ENCODE peak calls at places on chromosomes 2 and 18, in five cellular contexts. E is K562, M is H1, I is GM12878, K is HepG2. N is an unnamed sample.

GRCh38 chr18:62339106-62339988 is 14.2 kb downstream of the TNFRSF11A start:
- DNase-seq in E (no peak), M (no peak), I (no peak), K (no peak), N (no peak)

GRCh38 chr2:233369897-233370758 is 15.8 kb downstream of the DGKD start:
- DNase-seq in E (no peak), M (no peak), I (no peak), K (no peak), N (no peak)

GRCh38 chr2:137000790-137001189 is 235.4 kb downstream of the THSD7B start:
- DNase-seq in E (no peak), M (no peak), I (no peak), K (no peak), N (no peak)

GRCh38 chr2:9565436-9566153 is 10.0 kb upstream of the ADAM17 start:
- DNase-seq in E (no peak), M (no peak), I (no peak), K (no peak), N (no peak)

GRCh38 chr2:234949762-234950434 is 1.9 kb upstream of the SH3BP4 start:
- DNase-seq in E (no peak), M (no peak), I (no peak), K (peak), N (no peak)

GRCh38 chr2:60964651-60965513 is 52.6 kb upstream of the PEX13 start:
- DNase-seq in E (no peak), M (no peak), I (no peak), K (no peak), N (no peak)

GRCh38 chr2:160397530-160397865 is 96.1 kb downstream of the RBMS1 start:
- DNase-seq in E (no peak), M (no peak), I (no peak), K (no peak), N (no peak)

GRCh38 chr2:2870106-2870505 is 507.5 kb downstream of the EIPR1 start:
- DNase-seq in E (no peak), M (no peak), I (no peak), K (no peak), N (peak)

GRCh38 chr2:70641263-70641784 is 87.7 kb upstream of the TGFA start:
- DNase-seq in E (no peak), M (no peak), I (no peak), K (no peak), N (no peak)

GRCh38 chr2:22855081-22855480 is 529.9 kb upstream of the KLHL29 start:
- DNase-seq in E (no peak), M (no peak), I (no peak), K (peak), N (no peak)

GRCh38 chr2:240247868-240248820 is 107.7 kb upstream of the OTOS start:
- DNase-seq in E (no peak), M (no peak), I (no peak), K (no peak), N (peak)

GRCh38 chr2:42569116-42569711 is 782 bp downstream of the MTA3 start:
- DNase-seq in E (peak), M (no peak), I (no peak), K (peak), N (peak)

GRCh38 chr2:42964444-42965081 is 172.2 kb upstream of the HAAO start:
- DNase-seq in E (no peak), M (no peak), I (no peak), K (no peak), N (no peak)

GRCh38 chr2:26245810-26246209 is 1.1 kb downstream of the HADHB start:
- DNase-seq in E (no peak), M (no peak), I (peak), K (peak), N (no peak)

GRCh38 chr18:62850619-62851306 is 135.4 kb downstream of the PHLPP1 start:
- DNase-seq in E (peak), M (no peak), I (no peak), K (no peak), N (no peak)

GRCh38 chr18:830315-830901 is 18.4 kb upstream of the YES1 start:
- DNase-seq in E (peak), M (no peak), I (no peak), K (no peak), N (no peak)

GRCh38 chr2:1709335-1709605 is 35.0 kb downstream of the PXDN start:
- DNase-seq in E (no peak), M (no peak), I (no peak), K (no peak), N (no peak)

GRCh38 chr2:133825778-133826177 is 257.5 kb upstream of the NCKAP5 start:
- DNase-seq in E (no peak), M (no peak), I (no peak), K (no peak), N (no peak)

GRCh38 chr2:188145885-188146284 is 145.8 kb upstream of the GULP1 start:
- DNase-seq in E (no peak), M (no peak), I (no peak), K (no peak), N (no peak)

GRCh38 chr2:85216927-85217326 is 83.7 kb downstream of the TCF7L1 start:
- DNase-seq in E (no peak), M (no peak), I (peak), K (no peak), N (no peak)

GRCh38 chr2:14363137-14363536 is 269.4 kb upstream of the LRATD1 start:
- DNase-seq in E (no peak), M (no peak), I (no peak), K (no peak), N (no peak)

GRCh38 chr18:808086-808485 is 4.0 kb downstream of the YES1 start:
- DNase-seq in E (no peak), M (no peak), I (no peak), K (no peak), N (no peak)

GRCh38 chr2:121805767-121806145 is 50.3 kb downstream of the TSN start:
- DNase-seq in E (no peak), M (no peak), I (no peak), K (no peak), N (no peak)

GRCh38 chr2:20241973-20242726 is 17.2 kb upstream of the SDC1 start:
- DNase-seq in E (peak), M (no peak), I (no peak), K (no peak), N (peak)

GRCh38 chr18:37537868-37538525 is 27.6 kb downstream of the CELF4 start:
- DNase-seq in E (peak), M (no peak), I (no peak), K (peak), N (peak)

GRCh38 chr2:53504507-53504906 is 263.1 kb upstream of the CHAC2 start:
- DNase-seq in E (no peak), M (no peak), I (no peak), K (no peak), N (no peak)

GRCh38 chr2:67256892-67257291 is 140.2 kb upstream of the ETAA1 start:
- DNase-seq in E (no peak), M (no peak), I (no peak), K (no peak), N (no peak)

GRCh38 chr18:67266591-67267237 is 249.8 kb downstream of the DSEL start:
- DNase-seq in E (no peak), M (no peak), I (no peak), K (no peak), N (no peak)

GRCh38 chr2:23425886-23426283 is 40.9 kb downstream of the KLHL29 start:
- DNase-seq in E (no peak), M (no peak), I (no peak), K (no peak), N (no peak)

GRCh38 chr2:198137733-198138132 is 333.3 kb downstream of the PLCL1 start:
- DNase-seq in E (no peak), M (no peak), I (no peak), K (no peak), N (no peak)

GRCh38 chr2:179059026-179059680 is 9.2 kb upstream of the CCDC141 start:
- DNase-seq in E (no peak), M (no peak), I (no peak), K (no peak), N (no peak)

DNA sequence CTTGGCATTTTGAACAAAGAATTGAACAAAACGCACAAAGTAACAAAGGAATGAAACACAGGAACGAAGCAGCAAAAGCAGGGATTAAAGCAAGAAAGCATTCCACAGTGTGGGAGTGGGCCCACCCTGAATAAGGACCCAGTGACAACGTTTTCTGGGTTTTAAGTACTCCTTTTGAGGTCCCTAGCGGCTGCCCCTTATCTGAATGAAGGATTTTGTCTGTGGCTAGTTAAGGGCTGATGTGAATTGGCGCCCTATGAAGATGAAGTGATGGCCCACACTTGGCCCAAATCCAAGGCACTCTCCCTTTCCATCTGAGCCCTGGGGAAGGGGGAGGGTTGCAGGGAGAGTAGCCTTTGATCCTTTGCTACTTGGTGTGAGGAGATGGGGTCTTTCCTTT is 7.8 kb upstream of the CCDC141 start:
- DNase-seq in E (no peak), M (no peak), I (no peak), K (no peak), N (peak)
- TF ChIP-seq RFX5 in E (no peak), M (no peak), I (no peak), K (no peak), N (no peak)

DNA sequence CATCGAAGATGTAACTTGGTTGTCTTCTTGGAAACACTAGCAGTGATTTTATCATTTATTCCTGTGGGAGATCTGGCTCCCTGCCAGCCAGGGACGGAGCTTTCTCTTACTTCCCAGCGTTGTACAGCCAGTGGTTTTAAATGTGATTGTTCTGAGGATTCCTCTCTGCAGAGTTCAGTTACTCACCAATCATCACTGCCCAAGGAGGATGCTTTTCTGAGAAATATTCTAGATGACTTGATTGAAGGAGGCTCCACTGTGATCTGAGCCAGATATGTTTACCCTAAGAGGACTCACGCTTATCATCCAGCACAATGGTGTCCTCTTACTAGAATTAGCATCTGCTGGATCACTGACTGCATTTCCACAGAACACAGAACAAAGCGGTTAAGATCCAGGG is 744.3 kb downstream of the RNF144A start:
- DNase-seq in E (no peak), M (no peak), I (no peak), K (no peak), N (no peak)
- TF ChIP-seq POLR2AphosphoS5 in E (no peak), M (no peak), I (no peak), K (no peak), N (no peak)

GRCh38 chr2:138439733-138440132 is 61.8 kb upstream of the SPOPL start:
- DNase-seq in E (no peak), M (no peak), I (no peak), K (no peak), N (no peak)
- TF ChIP-seq RFX5 in E (no peak), M (no peak), I (no peak), K (no peak), N (no peak)

GRCh38 chr2:230908094-230908594 is 16.9 kb downstream of the GPR55 start:
- DNase-seq in E (no peak), M (no peak), I (no peak), K (no peak), N (no peak)
- TF ChIP-seq POLR2AphosphoS5 in E (no peak), M (no peak), I (no peak), K (no peak), N (no peak)

DNA sequence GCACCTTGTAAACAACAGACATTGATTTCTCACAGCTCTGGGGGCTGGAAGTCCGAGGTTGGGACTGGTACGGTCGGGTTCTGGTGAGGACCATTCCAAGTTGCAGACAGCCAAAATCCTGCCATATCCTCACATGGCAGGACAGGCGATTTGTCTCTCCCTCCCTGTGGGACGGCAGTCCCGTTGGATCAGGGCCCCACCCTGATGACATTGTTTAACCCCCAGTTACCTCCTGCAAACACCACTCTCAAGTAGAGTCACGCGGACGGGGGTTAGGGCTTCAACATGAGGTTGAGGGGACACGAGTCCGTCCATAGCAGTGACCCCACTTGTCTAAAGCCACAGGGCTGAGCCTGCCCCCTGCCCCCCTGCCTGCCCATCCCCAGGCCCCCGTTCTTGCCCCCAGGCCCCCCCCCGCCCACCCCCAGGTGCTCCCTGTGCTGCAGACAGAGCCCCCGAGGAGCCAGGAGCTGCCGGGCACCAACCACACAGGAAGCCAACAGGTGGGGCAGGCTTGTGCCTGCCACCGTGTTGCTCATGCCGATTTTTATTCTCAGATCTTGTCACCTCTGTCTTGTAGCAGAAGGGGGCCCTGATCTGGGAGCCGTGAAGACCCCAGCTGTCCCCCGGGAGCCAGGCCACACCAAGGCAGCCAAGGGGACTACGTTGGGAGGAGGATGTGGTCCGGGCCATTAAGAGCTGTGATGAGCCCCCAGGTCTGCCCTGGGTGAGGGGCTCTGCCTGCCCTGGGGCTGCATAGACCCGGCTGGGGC is 82.2 kb downstream of the NFATC1 start:
- DNase-seq in E (no peak), M (no peak), I (no peak), K (no peak), N (no peak)
- TF ChIP-seq RFX5 in E (no peak), M (no peak), I (no peak), K (no peak), N (no peak)

GRCh38 chr2:210188755-210189154 is 17.5 kb upstream of the KANSL1L start:
- DNase-seq in E (no peak), M (no peak), I (no peak), K (no peak), N (no peak)
- TF ChIP-seq POLR2AphosphoS5 in E (no peak), M (no peak), I (no peak), K (no peak), N (no peak)

DNA sequence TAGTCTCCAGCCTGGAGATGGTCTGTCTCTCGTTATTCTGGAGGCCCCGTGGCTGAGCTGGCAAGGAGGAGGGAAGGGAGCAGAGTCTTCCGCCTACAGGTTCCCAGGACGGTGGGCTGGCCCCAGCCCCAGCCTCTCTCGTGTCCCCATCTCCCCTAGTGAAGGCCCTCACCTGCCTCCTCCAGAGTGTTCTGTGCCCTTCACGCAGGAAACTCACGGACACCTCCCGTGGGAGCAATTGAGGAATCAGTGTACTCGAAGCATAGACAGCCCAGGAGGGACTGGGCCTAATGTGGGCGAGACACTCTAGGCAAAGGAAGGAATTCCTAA is 123.3 kb downstream of the COPS8 start:
- DNase-seq in E (no peak), M (no peak), I (no peak), K (no peak), N (no peak)
- TF ChIP-seq RFX5 in E (no peak), M (no peak), I (no peak), K (no peak), N (no peak)

GRCh38 chr18:45920367-45920766 is 46.8 kb downstream of the EPG5 start:
- DNase-seq in E (no peak), M (no peak), I (no peak), K (no peak), N (peak)

GRCh38 chr18:45926691-45927090 is 40.4 kb downstream of the EPG5 start:
- DNase-seq in E (no peak), M (no peak), I (no peak), K (no peak), N (no peak)

DNA sequence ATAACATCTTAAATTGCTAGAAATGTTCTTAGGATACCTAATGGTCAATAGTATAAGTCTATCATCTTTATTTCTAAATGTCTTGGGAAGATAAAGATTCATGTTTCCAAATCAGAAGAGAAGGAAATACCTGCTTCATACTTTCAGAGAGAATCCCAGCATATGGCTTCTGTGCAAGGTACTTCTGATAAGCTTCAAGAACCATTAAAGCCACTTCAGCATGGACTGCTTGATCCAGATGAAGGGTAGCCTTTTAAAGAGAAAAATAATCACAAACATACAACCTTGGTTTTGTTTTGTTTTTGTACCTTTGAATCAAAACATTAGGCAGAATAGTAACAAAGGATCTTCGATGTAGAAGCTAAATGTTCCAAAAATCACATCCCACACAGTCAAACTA is 44.0 kb downstream of the EPG5 start:
- DNase-seq in E (no peak), M (no peak), I (no peak), K (no peak), N (no peak)
- TF ChIP-seq POLR2AphosphoS5 in E (no peak), M (no peak), I (no peak), K (no peak), N (no peak)

GRCh38 chr2:211957799-211958198 is 580.8 kb downstream of the ERBB4 start:
- DNase-seq in E (no peak), M (no peak), I (peak), K (no peak), N (no peak)
- TF ChIP-seq RFX5 in E (no peak), M (no peak), I (no peak), K (no peak), N (no peak)

N was measured in SK-N-SH.